ENCODE peak calls at places on chromosomes 7 and 10, in seven cellular contexts. J is H9, R is mesendoderm, P is IMR-90, L is H1, Y is mesenchymal stem cell, E is trophoblast cell. Q is an unnamed sample.

GRCh38 chr10:52674474-52674873 is 98.1 kb downstream of the MBL2 start:
- DNase-seq in L (no peak), E (no peak), P (no peak), J (no peak), Y (no peak), R (no peak), Q (no peak)

GRCh38 chr10:132113206-132113605 is 47.5 kb downstream of the JAKMIP3 start:
- DNase-seq in P (no peak), Y (no peak), R (peak; percentile 69), J (no peak), L (no peak), E (no peak), Q (no peak)

GRCh38 chr10:42980553-42981357 is 96.1 kb upstream of the RET start:
- DNase-seq in L (no peak), R (no peak), J (peak; percentile 18), E (no peak), Y (no peak), P (no peak), Q (no peak)

GRCh38 chr7:1403844-1404404 is 55.3 kb downstream of the MICALL2 start:
- DNase-seq in R (peak; percentile 41), L (no peak), J (no peak), E (no peak), Y (peak; percentile 46), P (peak; percentile 43), Q (peak; percentile 31)

GRCh38 chr10:13440709-13441061 is 88.1 kb downstream of the BEND7 start:
- DNase-seq in E (no peak), R (no peak), Y (no peak), L (no peak), J (no peak), P (no peak), Q (no peak)

GRCh38 chr7:76133164-76133775 is 68.4 kb upstream of the SRRM3 start:
- DNase-seq in Y (no peak), L (no peak), E (no peak), J (no peak), R (no peak), P (no peak), Q (no peak)

GRCh38 chr10:121851791-121852190 is 76.0 kb downstream of the ATE1 start:
- DNase-seq in E (no peak), Y (no peak), J (no peak), R (no peak), P (no peak), L (no peak), Q (no peak)

GRCh38 chr7:55400191-55400590 is 35.1 kb downstream of the LANCL2 start:
- DNase-seq in L (no peak), P (peak; percentile 64), R (no peak), Y (peak; percentile 25), J (no peak), E (no peak), Q (no peak)

GRCh38 chr10:70885931-70886903 is 2.1 kb downstream of the PCBD1 start:
- DNase-seq in E (no peak), P (no peak), L (no peak), J (no peak), Y (no peak), R (no peak), Q (no peak)

GRCh38 chr10:124977648-124978375 is 35.9 kb downstream of the ZRANB1 start:
- DNase-seq in J (no peak), L (no peak), E (no peak), P (no peak), Y (no peak), R (no peak), Q (no peak)

GRCh38 chr7:53744361-53744760 is 708.9 kb downstream of the POM121L12 start:
- DNase-seq in P (no peak), R (peak; percentile 36), E (no peak), Y (no peak), J (peak; percentile 51), L (no peak), Q (no peak)

GRCh38 chr7:64965594-64965993 is 25.2 kb downstream of the ZNF117 start:
- DNase-seq in R (no peak), J (no peak), Y (no peak), P (no peak), L (no peak), E (no peak), Q (no peak)
- H3K18ac ChIP-seq in R (no peak overlapping the region), J (no peak overlapping the region), Y (no peak overlapping the region), P (no peak overlapping the region), L (no peak overlapping the region), E (no peak overlapping the region), Q (no peak overlapping the region)

GRCh38 chr10:79159141-79159619 is 90.4 kb downstream of the ZMIZ1 start:
- DNase-seq in E (no peak), J (no peak), P (peak; percentile 83), Y (peak; percentile 95), L (no peak), R (no peak), Q (no peak)
- H3K18ac ChIP-seq in E (peak overlapping the region; percentile 10), J (peak overlapping the region; percentile 47), P (peak overlapping the region; percentile 80), Y (peak overlapping the region; percentile 100), L (peak overlapping the region; percentile 73), R (peak overlapping the region; percentile 5), Q (peak overlapping the region; percentile 97)

GRCh38 chr7:104629393-104629792 is 301.0 kb downstream of the LHFPL3 start:
- DNase-seq in E (no peak), L (no peak), R (no peak), Y (no peak), P (no peak), J (no peak), Q (no peak)
- H3K18ac ChIP-seq in E (no peak overlapping the region), L (no peak overlapping the region), R (no peak overlapping the region), Y (no peak overlapping the region), P (no peak overlapping the region), J (no peak overlapping the region), Q (no peak overlapping the region)

GRCh38 chr7:18234519-18234918 is 206.9 kb upstream of the PRPS1L1 start:
- DNase-seq in L (no peak), R (no peak), Y (no peak), E (no peak), J (no peak), P (no peak), Q (no peak)

GRCh38 chr7:18239212-18239611 is 211.6 kb upstream of the PRPS1L1 start:
- DNase-seq in R (no peak), P (no peak), L (no peak), E (no peak), J (no peak), Y (no peak), Q (no peak)

GRCh38 chr7:18231854-18232253 is 204.2 kb upstream of the PRPS1L1 start:
- DNase-seq in L (no peak), P (no peak), E (no peak), R (no peak), Y (no peak), J (no peak), Q (no peak)

GRCh38 chr7:18230271-18230670 is 202.6 kb upstream of the PRPS1L1 start:
- DNase-seq in R (no peak), Y (no peak), P (no peak), E (no peak), J (no peak), L (no peak), Q (no peak)

DNA sequence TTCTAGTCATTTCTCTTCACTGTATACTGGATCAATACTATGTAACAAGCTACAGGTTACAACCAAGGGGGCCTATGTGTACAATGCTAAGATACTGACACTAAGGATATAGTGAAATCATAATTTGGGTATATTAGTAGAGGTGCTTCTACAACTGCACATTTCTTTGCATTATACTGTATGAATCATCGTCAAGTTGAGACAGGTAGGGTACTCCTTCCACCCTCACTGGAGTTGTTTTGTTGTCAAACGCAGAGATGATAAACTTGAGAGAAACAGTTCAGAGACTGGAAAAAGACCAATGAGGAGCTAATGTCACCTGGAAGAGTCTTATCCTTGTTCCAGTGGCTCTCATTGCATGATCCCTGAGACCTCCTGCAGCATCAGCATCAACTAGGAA is 208.2 kb upstream of the PRPS1L1 start:
- DNase-seq in J (no peak), E (no peak), P (no peak), L (no peak), Y (no peak), R (no peak), Q (no peak)
- H3K18ac ChIP-seq in J (no peak overlapping the region), E (no peak overlapping the region), P (no peak overlapping the region), L (no peak overlapping the region), Y (no peak overlapping the region), R (no peak overlapping the region), Q (no peak overlapping the region)

DNA sequence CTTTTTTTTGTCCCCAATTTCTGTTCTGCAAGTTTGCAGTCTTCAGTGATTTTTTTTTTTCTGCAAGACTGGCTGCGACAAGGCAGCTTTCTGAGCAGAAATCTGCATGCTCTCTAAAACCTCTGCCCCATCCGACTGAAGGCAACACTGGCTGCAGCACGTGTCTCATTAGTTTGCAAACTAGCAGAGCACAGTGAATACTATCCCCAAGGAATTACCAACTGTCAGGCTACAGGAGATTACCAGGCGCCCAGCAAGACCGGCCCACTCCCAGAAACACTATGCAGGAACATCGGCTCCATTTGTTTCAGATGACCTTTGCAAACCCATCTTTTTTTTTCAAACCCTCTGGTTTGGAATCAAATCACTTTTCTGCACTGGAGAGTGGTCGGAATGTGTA is 538.7 kb downstream of the SORCS1 start:
- DNase-seq in P (no peak), E (no peak), J (no peak), Y (no peak), L (no peak), R (no peak), Q (no peak)
- H3K18ac ChIP-seq in P (no peak overlapping the region), E (no peak overlapping the region), J (no peak overlapping the region), Y (no peak overlapping the region), L (no peak overlapping the region), R (no peak overlapping the region), Q (no peak overlapping the region)